ENCODE peak calls at places on chromosomes 6 and 20, in four cellular contexts. C is pancreas, V is mesendoderm, T is aorta. U is an unnamed sample.

GRCh38 chr6:77764364-77764763 is 111.5 kb downstream of the MEI4 start:
- DNase-seq in T (no peak), V (no peak), C (no peak), U (no peak)

GRCh38 chr6:129844118-129844891 is 16.8 kb downstream of the TMEM244 start:
- DNase-seq in T (no peak), C (no peak), V (peak; percentile 96), U (no peak)

GRCh38 chr6:158819213-158819976 is at the start of gene EZR:
- DNase-seq in V (peak; percentile 91), C (peak; percentile 93), T (peak; percentile 91), U (peak; percentile 76)

GRCh38 chr6:13559968-13560650 is 14.3 kb upstream of the SIRT5 start:
- DNase-seq in T (no peak), V (no peak), C (no peak), U (no peak)

GRCh38 chr20:49794336-49795124 is 18.1 kb upstream of the SLC9A8 start:
- DNase-seq in T (no peak), C (no peak), V (no peak), U (no peak)

GRCh38 chr6:141677598-141678211 is 455.0 kb upstream of the GJE1 start:
- DNase-seq in T (no peak), V (peak; percentile 62), C (no peak), U (no peak)

GRCh38 chr6:147201885-147202515 is 2.2 kb upstream of the STXBP5 start:
- DNase-seq in T (no peak), C (no peak), V (peak; percentile 74), U (peak; percentile 24)

GRCh38 chr20:10568032-10568431 is 105.8 kb downstream of the JAG1 start:
- DNase-seq in C (no peak), T (no peak), V (peak; percentile 23), U (no peak)

GRCh38 chr6:138989098-138989983 is 1.3 kb upstream of the REPS1 start:
- DNase-seq in T (no peak), V (no peak), C (no peak), U (no peak)

GRCh38 chr20:5696011-5696559 is 54.1 kb upstream of the SHLD1 start:
- DNase-seq in T (no peak), V (no peak), C (no peak), U (no peak)

GRCh38 chr20:63942250-63943006 is 13.8 kb downstream of the UCKL1 start:
- DNase-seq in V (peak; percentile 88), C (peak; percentile 67), T (no peak), U (no peak)

GRCh38 chr20:41249371-41249770 is 68.2 kb downstream of the ZHX3 start:
- DNase-seq in V (no peak), T (peak; percentile 88), C (no peak), U (peak; percentile 90)

GRCh38 chr6:7809346-7809745 is 83.4 kb downstream of the BMP6 start:
- DNase-seq in C (no peak), T (no peak), V (no peak), U (no peak)

GRCh38 chr20:3173582-3174441 is 463 bp upstream of the LZTS3 start:
- DNase-seq in T (peak; percentile 97), C (peak; percentile 95), V (peak; percentile 93), U (peak; percentile 91)

GRCh38 chr6:158290659-158291058 is 21.6 kb upstream of the TULP4 start:
- DNase-seq in C (no peak), V (no peak), T (no peak), U (no peak)

GRCh38 chr20:32203556-32204484 is 3.7 kb downstream of the PLAGL2 start:
- DNase-seq in C (no peak), T (no peak), V (no peak), U (peak; percentile 73)

GRCh38 chr6:157534991-157535353 is 154.0 kb downstream of the ZDHHC14 start:
- DNase-seq in V (no peak), C (no peak), T (no peak), U (no peak)

GRCh38 chr20:57310821-57311514 is 18.6 kb upstream of the SPO11 start:
- DNase-seq in V (no peak), T (no peak), C (no peak), U (no peak)
- H3K4me1 ChIP-seq in V (no peaks in the 10 kb centered on the region), T (no peaks in the 10 kb centered on the region), C (no peaks in the 10 kb centered on the region), U (no peaks in the 10 kb centered on the region)

GRCh38 chr20:47405775-47406325 is 49.4 kb upstream of the ZMYND8 start:
- DNase-seq in V (no peak), C (no peak), T (no peak), U (no peak)
- H3K4me1 ChIP-seq in V (no peaks in the 10 kb centered on the region), C (no peaks in the 10 kb centered on the region), T (no peaks in the 10 kb centered on the region), U (no peaks in the 10 kb centered on the region)

GRCh38 chr20:45968081-45968671 is 3.8 kb downstream of the ZNF335 start:
- DNase-seq in V (no peak), T (peak; percentile 69), C (peak; percentile 66), U (no peak)
- H3K4me1 ChIP-seq in V (peaks cover 2% of the 10 kb centered on the region), T (no peaks in the 10 kb centered on the region), C (peaks cover 8% of the 10 kb centered on the region), U (no peaks in the 10 kb centered on the region)

DNA sequence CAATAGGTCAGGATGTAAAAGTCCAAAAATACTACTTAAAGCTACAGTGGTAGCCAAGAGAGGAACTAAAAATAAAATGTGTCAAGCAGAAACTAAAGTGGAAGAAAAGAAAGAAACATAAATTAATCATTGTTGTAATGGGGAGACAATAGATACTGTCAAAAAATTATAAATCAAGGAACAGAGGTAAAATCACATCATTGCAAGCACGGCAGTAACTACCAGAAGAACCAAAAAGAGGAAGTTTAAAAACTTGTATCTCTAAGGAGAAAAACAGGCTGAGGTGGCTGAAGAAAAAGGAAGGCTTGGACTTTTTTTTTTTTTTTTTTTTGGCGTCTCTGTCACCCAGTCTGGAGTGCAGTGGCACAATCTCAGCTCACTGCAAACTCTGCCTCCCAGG is 82.6 kb upstream of the CDYL start:
- DNase-seq in T (no peak), C (no peak), V (no peak), U (no peak)
- H3K4me1 ChIP-seq in T (no peaks in the 10 kb centered on the region), C (no peaks in the 10 kb centered on the region), V (no peaks in the 10 kb centered on the region), U (no peaks in the 10 kb centered on the region)

GRCh38 chr6:34241351-34242215 is 4.9 kb downstream of the HMGA1 start:
- DNase-seq in T (peak; percentile 55), V (no peak), C (no peak), U (peak; percentile 5)
- H3K4me1 ChIP-seq in T (no peaks in the 10 kb centered on the region), V (peaks cover 8% of the 10 kb centered on the region), C (no peaks in the 10 kb centered on the region), U (peaks cover 11% of the 10 kb centered on the region)

GRCh38 chr20:59118855-59119254 is 44.8 kb upstream of the ZNF831 start:
- DNase-seq in V (no peak), C (no peak), T (no peak), U (no peak)

GRCh38 chr20:59121714-59122376 is 41.8 kb upstream of the ZNF831 start:
- DNase-seq in C (no peak), V (peak; percentile 44), T (no peak), U (no peak)

GRCh38 chr20:59120491-59120890 is 43.1 kb upstream of the ZNF831 start:
- DNase-seq in C (no peak), V (no peak), T (no peak), U (no peak)

GRCh38 chr20:59122377-59122932 is 41.2 kb upstream of the ZNF831 start:
- DNase-seq in C (no peak), V (no peak), T (no peak), U (no peak)

DNA sequence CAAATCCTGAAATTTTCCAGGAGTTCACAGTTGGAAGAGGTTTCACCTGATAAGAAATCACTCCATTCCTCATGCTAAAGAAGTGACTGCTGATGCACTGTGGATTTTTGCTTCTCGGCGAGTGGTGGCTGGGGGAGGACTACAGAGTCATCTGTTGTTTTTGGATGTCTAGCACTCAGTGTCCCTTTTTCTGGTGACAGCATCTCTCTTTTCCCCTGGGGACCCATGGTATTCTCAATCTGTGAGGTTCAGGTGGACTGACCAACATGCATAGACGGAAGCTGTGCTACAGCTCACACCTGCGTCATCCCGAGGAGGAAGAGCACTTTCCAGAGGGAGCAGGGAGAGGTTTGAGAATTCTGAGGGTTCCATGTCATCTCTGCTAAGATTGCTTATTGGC is 42.7 kb upstream of the ZNF831 start:
- DNase-seq in C (no peak), V (no peak), T (no peak), U (no peak)
- H3K4me1 ChIP-seq in C (no peaks in the 10 kb centered on the region), V (no peaks in the 10 kb centered on the region), T (no peaks in the 10 kb centered on the region), U (no peaks in the 10 kb centered on the region)

GRCh38 chr6:43508481-43509141 is 1.5 kb downstream of the LRRC73 start:
- DNase-seq in V (no peak), C (no peak), T (no peak), U (no peak)
- H3K4me1 ChIP-seq in V (no peaks in the 10 kb centered on the region), C (no peaks in the 10 kb centered on the region), T (no peaks in the 10 kb centered on the region), U (peaks cover 5% of the 10 kb centered on the region)